ENCODE peak calls at places on chromosome 5, in four cellular contexts. Y, F, R and S are unnamed samples. For H3K4me1 and H3K27me3, the result is how much of the 10 kb centered on the place peaks cover.

GRCh38 chr5:181260720-181261319 is at the start of gene TRIM52:
- DNase-seq in R (peak), Y (peak), F (peak), S (peak)

GRCh38 chr5:67516959-67517358 is 320.4 kb upstream of the CD180 start:
- DNase-seq in Y (no peak), F (no peak), R (no peak), S (no peak)

GRCh38 chr5:52491071-52491828 is 296.5 kb upstream of the ITGA1 start:
- DNase-seq in F (no peak), Y (no peak), R (no peak), S (no peak)

GRCh38 chr5:14644623-14645237 is 19.8 kb upstream of the OTULIN start:
- DNase-seq in Y (no peak), F (no peak), R (no peak), S (no peak)

GRCh38 chr5:115069087-115069968 is 100.4 kb downstream of the TRIM36 start:
- DNase-seq in Y (no peak), R (no peak), F (peak), S (no peak)

GRCh38 chr5:130528474-130528873 is 624.2 kb downstream of the CHSY3 start:
- DNase-seq in F (no peak), Y (no peak), R (no peak), S (no peak)

GRCh38 chr5:31381299-31381698 is 150.6 kb downstream of the DROSHA start:
- DNase-seq in R (no peak), Y (no peak), F (no peak), S (no peak)

GRCh38 chr5:160604484-160604883 is 182.8 kb downstream of the PTTG1 start:
- DNase-seq in F (no peak), R (no peak), Y (no peak), S (no peak)

GRCh38 chr5:52869391-52869790 is 81.7 kb downstream of the ITGA1 start:
- DNase-seq in Y (no peak), R (no peak), F (no peak), S (no peak)

GRCh38 chr5:96434201-96434645 is 1.2 kb upstream of the PCSK1 start:
- DNase-seq in Y (peak), F (peak), R (peak), S (peak)

GRCh38 chr5:43639566-43639965 is 36.6 kb downstream of the NNT start:
- DNase-seq in Y (no peak), R (no peak), F (no peak), S (no peak)

GRCh38 chr5:179154346-179154990 is 94.3 kb downstream of the ZNF354C start:
- DNase-seq in F (peak), R (peak), Y (peak), S (peak)

GRCh38 chr5:16179936-16180788 is 571 bp upstream of the MARCHF11 start:
- DNase-seq in F (peak), R (no peak), Y (no peak), S (no peak)

GRCh38 chr5:1827410-1828397 is 26.5 kb downstream of the NDUFS6 start:
- DNase-seq in Y (no peak), R (no peak), F (peak), S (no peak)

GRCh38 chr5:111278824-111279504 is 54.8 kb downstream of the CAMK4 start:
- DNase-seq in R (peak), Y (peak), F (peak), S (peak)

GRCh38 chr5:6713274-6714181 is at the start of gene TENT4A:
- DNase-seq in R (peak), F (peak), Y (peak), S (peak)

GRCh38 chr5:10248378-10249260 is 1.1 kb downstream of the ATPSCKMT start:
- DNase-seq in R (no peak), Y (no peak), F (no peak), S (no peak)
- H3K4me1 ChIP-seq in R (under half), Y (under half), F (under half), S (under half)

GRCh38 chr5:33476992-33477391 is 36.2 kb downstream of the TARS1 start:
- DNase-seq in F (no peak), R (no peak), Y (no peak), S (no peak)
- H3K27me3 ChIP-seq in F (under half), R (under half), Y (under half), S (under half)

GRCh38 chr5:157574456-157575095 is 999 bp downstream of the ADAM19 start:
- DNase-seq in Y (no peak), R (peak), F (no peak), S (peak)
- H3K4me1 ChIP-seq in Y (under half), R (under half), F (under half), S (under half)

GRCh38 chr5:171317225-171317624 is 8.2 kb downstream of the TLX3 start:
- DNase-seq in Y (no peak), R (peak), F (no peak), S (no peak)
- H3K27me3 ChIP-seq in Y (half or more), R (under half), F (half or more), S (half or more)

GRCh38 chr5:139312075-139312474 is 18.5 kb downstream of the MATR3 start:
- DNase-seq in Y (no peak), F (no peak), R (no peak), S (no peak)

GRCh38 chr5:139306628-139307379 is 13.3 kb downstream of the MATR3 start:
- DNase-seq in R (no peak), Y (no peak), F (no peak), S (no peak)

GRCh38 chr5:139304391-139305324 is 11.1 kb downstream of the MATR3 start:
- DNase-seq in R (no peak), Y (no peak), F (no peak), S (no peak)

GRCh38 chr5:139306197-139306596 is 12.7 kb downstream of the MATR3 start:
- DNase-seq in F (no peak), Y (no peak), R (no peak), S (no peak)

GRCh38 chr5:139308797-139309196 is 15.3 kb downstream of the MATR3 start:
- DNase-seq in Y (no peak), R (no peak), F (no peak), S (no peak)
- H3K4me1 ChIP-seq in Y (half or more), R (half or more), F (under half), S (half or more)